ENCODE peak calls at places on chromosomes 13 and 19, in ten cellular contexts. D is heart right ventricle, N is colonic mucosa, B is AG09319, J is ovary, Y is BE2C, S is upper lobe of right lung, W is cardiac muscle cell, O is heart left ventricle, H is psoas muscle. C is an unnamed sample.

GRCh38 chr13:99182439-99182838 is 18.2 kb upstream of the UBAC2 start:
- DNase-seq in D (no peak), N (no peak), B (no peak), J (no peak), Y (no peak), S (no peak), W (no peak), O (no peak), H (no peak), C (no peak)

GRCh38 chr19:9945319-9945966 is 9.1 kb upstream of the OLFM2 start:
- DNase-seq in D (peak; percentile 89), N (peak; percentile 65), B (peak; percentile 98), J (peak; percentile 91), Y (peak; percentile 24), S (peak; percentile 69), W (peak; percentile 99), O (peak; percentile 89), H (peak; percentile 93), C (no peak)

GRCh38 chr13:52809310-52809769 is 39.1 kb downstream of the PCDH8 start:
- DNase-seq in D (peak; percentile 76), N (peak; percentile 64), B (no peak), J (no peak), Y (peak; percentile 89), S (peak; percentile 73), W (peak; percentile 70), O (peak; percentile 65), H (no peak), C (peak; percentile 78)

GRCh38 chr13:51772105-51772455 is 31.9 kb downstream of the DHRS12 start:
- DNase-seq in D (no peak), N (no peak), B (no peak), J (no peak), Y (no peak), S (no peak), W (no peak), O (no peak), H (no peak), C (no peak)

GRCh38 chr19:38993271-38993670 is 17.7 kb upstream of the FBXO17 start:
- DNase-seq in D (no peak), N (no peak), B (no peak), J (no peak), Y (no peak), S (no peak), W (peak; percentile 68), O (no peak), H (no peak), C (no peak)

GRCh38 chr19:15115080-15115479 is 7.9 kb downstream of the SYDE1 start:
- DNase-seq in D (peak; percentile 89), N (peak; percentile 53), B (no peak), J (peak; percentile 85), Y (no peak), S (no peak), W (peak; percentile 89), O (peak; percentile 87), H (peak; percentile 90), C (no peak)

GRCh38 chr13:31982124-31982523 is 49.5 kb upstream of the FRY start:
- DNase-seq in D (no peak), N (no peak), B (no peak), J (no peak), Y (no peak), S (no peak), W (no peak), O (no peak), H (no peak), C (no peak)

GRCh38 chr13:102369303-102369702 is 32.5 kb downstream of the FGF14 start:
- DNase-seq in D (no peak), N (no peak), B (no peak), J (no peak), Y (no peak), S (no peak), W (no peak), O (no peak), H (no peak), C (no peak)

GRCh38 chr19:16386619-16387240 is 62.1 kb downstream of the KLF2 start:
- DNase-seq in D (no peak), N (no peak), B (peak; percentile 16), J (peak; percentile 47), Y (peak; percentile 62), S (no peak), W (peak; percentile 75), O (no peak), H (peak; percentile 64), C (peak; percentile 58)

GRCh38 chr13:42973581-42973980 is 18.5 kb downstream of the EPSTI1 start:
- DNase-seq in D (no peak), N (no peak), B (no peak), J (no peak), Y (no peak), S (no peak), W (peak; percentile 60), O (no peak), H (no peak), C (no peak)

GRCh38 chr19:22882797-22883196 is 50.7 kb downstream of the ZNF723 start:
- DNase-seq in D (peak; percentile 5), N (no peak), B (no peak), J (no peak), Y (no peak), S (no peak), W (peak; percentile 27), O (no peak), H (no peak), C (no peak)

GRCh38 chr19:21092107-21092506 is 10.1 kb downstream of the ZNF714 start:
- DNase-seq in D (no peak), N (no peak), B (no peak), J (no peak), Y (no peak), S (no peak), W (peak; percentile 71), O (no peak), H (no peak), C (no peak)

DNA sequence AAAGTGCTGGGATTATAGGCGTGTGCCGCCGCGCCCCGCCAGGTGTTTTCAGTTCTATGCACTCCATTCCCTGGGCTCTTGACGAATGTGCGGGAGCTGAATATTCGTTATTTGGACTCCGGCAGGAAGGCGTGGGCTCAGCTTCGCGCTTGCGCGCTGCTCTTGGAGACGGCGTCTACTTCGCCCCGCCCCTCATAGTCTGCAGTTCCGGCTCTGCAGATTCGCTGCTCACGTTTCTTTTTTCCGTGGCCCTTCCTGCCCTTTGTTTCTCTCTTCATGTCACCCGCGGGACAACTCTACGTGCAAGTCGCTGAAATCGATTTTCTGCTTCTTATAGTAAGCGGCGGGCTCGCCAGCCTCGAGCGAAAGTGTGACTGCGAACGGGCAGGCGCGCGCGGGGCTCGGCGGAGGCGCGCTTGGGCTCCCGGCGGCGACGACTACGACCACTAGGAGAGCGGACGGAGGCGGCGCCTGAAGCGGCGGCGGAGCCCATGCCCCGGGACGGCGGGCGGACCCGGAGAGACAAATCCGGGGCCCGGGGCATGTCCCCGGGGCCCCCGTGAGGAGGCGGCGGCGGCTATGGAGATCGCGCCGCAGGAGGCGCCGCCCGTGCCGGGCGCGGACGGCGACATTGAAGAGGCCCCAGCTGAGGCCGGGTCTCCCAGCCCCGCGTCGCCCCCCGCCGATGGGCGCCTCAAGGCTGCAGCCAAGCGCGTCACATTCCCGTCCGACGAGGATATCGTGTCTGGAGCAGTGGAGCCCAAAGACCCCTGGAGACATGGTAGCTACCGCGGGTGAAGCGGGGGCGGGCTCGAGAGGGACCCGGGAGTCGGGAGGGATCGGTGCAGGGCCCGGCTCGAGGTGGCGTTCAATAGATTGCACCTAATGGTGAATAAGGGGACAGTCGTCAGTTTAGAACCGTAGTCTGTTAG is at the start of gene PPP1R37:
- DNase-seq in D (peak; percentile 95), N (peak; percentile 96), B (peak; percentile 91), J (peak; percentile 93), Y (peak; percentile 96), S (peak; percentile 97), W (peak; percentile 98), O (peak; percentile 94), H (peak; percentile 98), C (peak; percentile 86)
- TF ChIP-seq CTCF in D (no peak), N (peak; percentile 25), B (no peak), J (peak; percentile 33), Y (peak; percentile 10), S (peak; percentile 19), W (peak; percentile 24), O (no peak), H (peak; percentile 35), C (peak; percentile 28)

DNA sequence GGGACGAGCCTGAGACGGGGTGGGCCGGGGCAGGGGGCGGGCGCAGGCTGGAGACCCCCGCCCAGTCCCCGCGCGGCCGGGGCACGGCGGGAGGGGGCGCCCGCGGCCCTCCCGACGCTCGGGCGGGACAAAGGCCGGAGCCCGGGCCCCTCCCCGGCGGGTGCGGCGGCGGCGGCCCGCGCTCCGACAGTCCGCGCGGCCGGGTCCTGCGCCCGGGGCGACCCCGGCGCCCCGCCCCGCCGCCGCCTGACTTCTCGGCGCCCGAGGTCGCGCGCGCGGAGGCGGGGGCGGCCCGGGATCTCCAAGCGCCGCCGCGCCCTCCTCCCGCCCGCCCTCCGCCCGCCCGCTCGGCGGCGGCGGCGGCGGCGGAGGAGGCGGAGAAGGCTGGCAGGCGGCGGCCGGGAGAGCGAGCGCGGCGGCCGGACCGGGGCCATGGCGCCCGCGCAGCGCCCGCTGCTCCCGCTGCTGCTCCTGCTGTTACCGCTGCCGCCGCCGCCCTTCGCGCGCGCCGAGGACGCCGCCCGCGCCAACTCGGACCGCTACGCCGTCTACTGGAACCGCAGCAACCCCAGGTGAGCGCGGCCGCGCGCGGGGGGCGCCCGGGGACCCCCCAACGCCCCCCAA is at the start of gene EFNA2:
- DNase-seq in D (no peak), N (no peak), B (no peak), J (no peak), Y (no peak), S (no peak), W (no peak), O (no peak), H (no peak), C (no peak)
- TF ChIP-seq CTCF in D (no peak), N (no peak), B (no peak), J (no peak), Y (no peak), S (no peak), W (no peak), O (no peak), H (no peak), C (no peak)

GRCh38 chr19:58055483-58055874 is 3.6 kb upstream of the ZNF135 start:
- DNase-seq in D (no peak), N (no peak), B (no peak), J (no peak), Y (no peak), S (no peak), W (no peak), O (no peak), H (no peak), C (no peak)
- TF ChIP-seq CTCF in D (peak; percentile 3), N (no peak), B (no peak), J (no peak), Y (no peak), S (no peak), W (no peak), O (no peak), H (no peak), C (no peak)

DNA sequence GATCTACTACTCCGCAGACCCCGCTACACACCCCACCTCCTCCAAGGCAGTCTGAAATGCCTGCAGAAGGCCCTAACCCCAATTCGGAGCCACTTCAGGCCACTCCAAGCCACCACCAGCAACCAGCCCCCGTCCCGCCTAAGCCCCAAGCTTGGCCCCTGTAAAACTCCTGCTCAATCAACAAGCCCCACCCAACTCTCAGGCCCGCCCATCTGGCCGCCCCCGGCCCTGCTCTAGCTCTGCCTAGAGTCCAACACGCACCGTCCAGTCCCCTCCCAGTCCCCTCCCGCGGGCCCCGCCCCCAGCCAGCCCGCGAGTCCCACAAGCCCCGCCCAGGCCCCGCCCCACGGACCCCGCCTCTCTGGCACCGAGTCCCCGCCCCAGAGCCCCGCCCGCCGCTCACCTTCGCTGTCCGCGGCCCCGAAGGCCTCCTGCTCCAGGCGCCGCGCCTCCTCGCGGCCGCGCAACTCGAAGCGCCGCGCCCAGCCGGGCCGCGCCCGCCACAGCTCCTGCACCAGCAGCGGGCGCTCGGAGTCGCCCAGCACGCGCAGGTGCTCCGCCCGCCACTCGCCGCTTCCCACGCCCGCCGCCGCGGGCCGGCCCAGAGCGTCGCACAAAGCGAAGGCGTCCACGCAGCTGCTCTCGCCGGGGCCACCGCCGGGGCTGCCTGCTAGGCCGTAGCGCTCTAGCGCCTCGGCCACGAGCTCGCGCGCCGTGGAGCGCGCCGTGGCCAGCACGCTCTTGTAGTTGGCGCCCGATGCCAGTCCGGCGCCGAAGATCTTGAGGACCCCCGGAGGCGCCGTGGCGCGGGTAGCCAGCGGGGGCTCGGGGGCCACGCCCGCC is 1.6 kb downstream of the RASIP1 start:
- DNase-seq in D (peak; percentile 95), N (peak; percentile 99), B (no peak), J (peak; percentile 96), Y (peak; percentile 100), S (peak; percentile 97), W (peak; percentile 88), O (peak; percentile 95), H (peak; percentile 96), C (peak; percentile 99)
- TF ChIP-seq CTCF in D (no peak), N (no peak), B (no peak), J (peak; percentile 66), Y (peak; percentile 17), S (peak; percentile 19), W (peak; percentile 17), O (no peak), H (peak; percentile 47), C (peak; percentile 39)